ENCODE peak calls at places on chromosome 1, in six cellular contexts. L is A549; A is PC-3; Z is Caco-2; S is activated T-cell treated with anti-CD3 and anti-CD28 coated beads, Interleukin-2, amount 50 U/mL, for 24 hours; M is NCI-H446 treated with DMSO at 0.1 percent for 48 hours. X is an unnamed sample.

GRCh38 chr1:223695014-223695413 is 17.3 kb upstream of the CAPN2 start:
- DNase-seq in L (no peak), A (no peak), Z (no peak), S (no peak), M (no peak), X (no peak)

GRCh38 chr1:240914506-240914905 is 302.6 kb upstream of the GREM2 start:
- DNase-seq in L (no peak), A (no peak), Z (no peak), S (no peak), M (no peak), X (no peak)

GRCh38 chr1:159795534-159795933 is 6.6 kb upstream of the FCRL6 start:
- DNase-seq in L (no peak), A (no peak), Z (no peak), S (no peak), M (no peak), X (no peak)

GRCh38 chr1:32892368-32893197 is 6.3 kb downstream of the HPCA start:
- DNase-seq in L (peak), A (no peak), Z (no peak), S (peak), M (no peak), X (no peak)

GRCh38 chr1:28208818-28209441 is 23.9 kb downstream of the DNAJC8 start:
- DNase-seq in L (peak), A (peak), Z (peak), S (peak), M (no peak), X (peak)

GRCh38 chr1:31625561-31626272 is 8.2 kb downstream of the HCRTR1 start:
- DNase-seq in L (no peak), A (no peak), Z (no peak), S (no peak), M (no peak), X (no peak)

GRCh38 chr1:183138301-183138700 is 47.8 kb upstream of the LAMC2 start:
- DNase-seq in L (no peak), A (no peak), Z (no peak), S (no peak), M (no peak), X (no peak)

GRCh38 chr1:119227446-119227845 is 87.0 kb upstream of the WARS2 start:
- DNase-seq in L (no peak), A (no peak), Z (no peak), S (no peak), M (no peak), X (no peak)

GRCh38 chr1:48059289-48059688 is 62.1 kb upstream of the TRABD2B start:
- DNase-seq in L (no peak), A (no peak), Z (no peak), S (no peak), M (no peak), X (no peak)

X was measured in HCT116.